ENCODE peak calls at places on chromosomes 11 and 22, in four cellular contexts. Z is mesendoderm, D is H9, X is IMR-90. B is an unnamed sample.

GRCh38 chr11:77047007-77047927 is 13.1 kb downstream of the B3GNT6 start:
- DNase-seq in X (peak), D (peak), Z (peak), B (no peak)

GRCh38 chr11:65377777-65378176 is 4.7 kb downstream of the SLC25A45 start:
- DNase-seq in X (no peak), D (no peak), Z (no peak), B (no peak)

GRCh38 chr11:9615031-9615451 is 41.6 kb downstream of the WEE1 start:
- DNase-seq in D (no peak), X (peak), Z (no peak), B (no peak)

GRCh38 chr22:48379371-48379770 is 1448.3 kb downstream of the BRD1 start:
- DNase-seq in Z (no peak), X (no peak), D (no peak), B (peak)

GRCh38 chr11:34373727-34374126 is 15.9 kb upstream of the ABTB2 start:
- DNase-seq in X (no peak), Z (no peak), D (no peak), B (no peak)

GRCh38 chr22:43263645-43264514 is 76.9 kb upstream of the TTLL12 start:
- DNase-seq in Z (peak), D (no peak), X (peak), B (no peak)

GRCh38 chr22:43946391-43946680 is 8.9 kb upstream of the SAMM50 start:
- DNase-seq in D (no peak), Z (peak), X (no peak), B (no peak)

GRCh38 chr11:117809236-117810055 is 12.4 kb upstream of the DSCAML1 start:
- DNase-seq in Z (peak), X (peak), D (peak), B (peak)

GRCh38 chr11:110599207-110599606 is 113.0 kb downstream of the ARHGAP20 start:
- DNase-seq in X (no peak), D (no peak), Z (no peak), B (no peak)

GRCh38 chr11:13098067-13098466 is 89.0 kb downstream of the RASSF10 start:
- DNase-seq in D (peak), Z (peak), X (no peak), B (no peak)

GRCh38 chr11:123251656-123252344 is 56.8 kb upstream of the CLMP start:
- DNase-seq in X (peak), Z (no peak), D (no peak), B (no peak)

GRCh38 chr11:12043221-12043620 is 34.8 kb upstream of the DKK3 start:
- DNase-seq in Z (no peak), X (no peak), D (no peak), B (no peak)

GRCh38 chr11:2182692-2183474 is 11.3 kb upstream of the TH start:
- DNase-seq in Z (no peak), X (no peak), D (no peak), B (no peak)
- H3K56ac ChIP-seq in Z (no peak), X (no peak), D (no peak), B (no peak)

GRCh38 chr11:73324116-73324515 is 16.0 kb downstream of the ARHGEF17 start:
- DNase-seq in X (no peak), Z (no peak), D (no peak), B (no peak)

GRCh38 chr11:73326929-73327811 is 19.1 kb downstream of the ARHGEF17 start:
- DNase-seq in X (peak), D (no peak), Z (no peak), B (no peak)

GRCh38 chr11:73324665-73325035 is 16.6 kb downstream of the ARHGEF17 start:
- DNase-seq in Z (no peak), D (no peak), X (no peak), B (no peak)

GRCh38 chr11:73323464-73323863 is 15.4 kb downstream of the ARHGEF17 start:
- DNase-seq in Z (peak), X (peak), D (peak), B (no peak)

DNA sequence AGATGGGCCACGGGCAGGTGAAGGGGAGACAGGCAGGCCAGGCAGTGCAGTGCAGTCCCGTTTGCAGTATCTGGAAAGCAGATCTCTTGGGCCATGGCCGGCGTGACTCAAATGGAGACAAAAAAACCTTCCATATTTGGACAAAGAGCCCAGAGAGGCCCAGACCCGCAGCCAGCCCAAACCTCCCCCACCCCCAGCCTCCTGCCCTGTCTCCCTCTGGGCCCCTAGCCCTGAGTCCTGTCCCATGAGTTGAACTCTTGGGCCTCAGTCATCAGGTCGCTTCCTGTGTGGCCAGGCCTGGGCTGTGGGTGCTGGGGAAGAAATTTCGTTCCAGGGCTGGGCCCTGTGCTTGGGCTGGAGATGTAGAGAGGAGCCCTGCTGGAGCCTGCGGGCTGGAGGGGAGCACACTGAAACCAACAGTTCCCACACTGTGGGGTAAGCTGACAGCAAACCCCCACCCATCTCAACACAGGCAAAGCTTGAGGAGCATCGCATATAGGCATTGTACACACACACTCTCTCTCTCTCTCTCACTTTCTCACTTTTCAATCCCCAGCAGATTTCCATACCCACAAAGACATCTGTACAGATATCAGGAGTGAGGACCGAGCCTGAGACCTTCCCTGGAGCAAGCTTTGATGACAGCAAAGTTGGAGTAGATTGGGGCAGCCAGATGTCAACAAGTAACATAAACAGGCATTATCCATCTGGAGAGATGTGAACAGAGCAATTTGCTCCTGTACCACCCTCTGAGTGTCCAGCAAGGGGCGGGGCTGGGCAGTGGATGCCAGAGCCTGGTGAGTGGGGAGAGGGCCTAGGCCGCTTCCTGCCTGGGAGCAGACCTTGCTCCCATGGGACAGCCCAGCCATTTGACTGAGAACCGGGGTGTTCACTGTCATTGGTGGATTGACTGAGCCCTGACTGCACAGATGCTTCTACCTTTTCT is 17.2 kb downstream of the ARHGEF17 start:
- DNase-seq in X (peak), Z (no peak), D (no peak), B (no peak)
- H3K18ac ChIP-seq in X (peak), Z (no peak), D (no peak), B (no peak)

GRCh38 chr11:114175706-114176105 is 116.2 kb downstream of the ZBTB16 start:
- DNase-seq in X (no peak), Z (peak), D (no peak), B (no peak)

GRCh38 chr11:114178656-114179055 is 117.5 kb upstream of the NNMT start:
- DNase-seq in Z (no peak), X (no peak), D (no peak), B (no peak)

GRCh38 chr11:114173836-114174235 is 114.3 kb downstream of the ZBTB16 start:
- DNase-seq in X (no peak), D (no peak), Z (no peak), B (no peak)

GRCh38 chr11:114174712-114175495 is 115.4 kb downstream of the ZBTB16 start:
- DNase-seq in D (no peak), Z (no peak), X (no peak), B (no peak)

DNA sequence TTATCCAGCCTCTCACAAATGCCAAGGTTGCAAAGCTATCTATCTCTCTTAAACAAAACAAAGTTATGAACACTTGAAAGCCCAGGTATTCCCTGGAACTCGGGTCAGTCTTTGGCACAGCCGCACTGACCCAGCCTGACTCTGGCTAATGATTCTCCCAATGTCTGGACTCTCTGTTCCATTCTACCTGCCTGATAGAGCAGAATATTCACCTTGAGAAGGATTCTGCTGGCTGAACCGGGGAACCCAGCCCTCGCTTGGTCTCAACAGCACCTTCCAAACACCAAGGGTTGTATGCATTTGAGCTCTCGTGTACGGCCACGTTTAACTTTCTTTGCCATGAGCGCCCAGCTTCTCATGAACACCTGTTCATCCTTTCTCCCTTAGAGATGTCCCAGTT is 116.8 kb downstream of the ZBTB16 start:
- DNase-seq in Z (no peak), X (no peak), D (no peak), B (no peak)
- H3K56ac ChIP-seq in Z (no peak), X (no peak), D (no peak), B (no peak)

GRCh38 chr11:73382183-73382582 is 6.0 kb downstream of the RELT start:
- DNase-seq in Z (no peak), X (no peak), D (no peak), B (no peak)

GRCh38 chr11:73380897-73381410 is 4.8 kb downstream of the RELT start:
- DNase-seq in X (no peak), D (no peak), Z (no peak), B (no peak)

GRCh38 chr11:73380321-73380720 is 4.1 kb downstream of the RELT start:
- DNase-seq in D (no peak), Z (no peak), X (no peak), B (no peak)

GRCh38 chr11:73382747-73383146 is 6.5 kb downstream of the RELT start:
- DNase-seq in X (no peak), D (no peak), Z (no peak), B (no peak)

GRCh38 chr11:73381589-73381988 is 5.4 kb downstream of the RELT start:
- DNase-seq in X (no peak), D (no peak), Z (no peak), B (no peak)
- H3K18ac ChIP-seq in X (no peak), D (no peak), Z (no peak), B (no peak)

DNA sequence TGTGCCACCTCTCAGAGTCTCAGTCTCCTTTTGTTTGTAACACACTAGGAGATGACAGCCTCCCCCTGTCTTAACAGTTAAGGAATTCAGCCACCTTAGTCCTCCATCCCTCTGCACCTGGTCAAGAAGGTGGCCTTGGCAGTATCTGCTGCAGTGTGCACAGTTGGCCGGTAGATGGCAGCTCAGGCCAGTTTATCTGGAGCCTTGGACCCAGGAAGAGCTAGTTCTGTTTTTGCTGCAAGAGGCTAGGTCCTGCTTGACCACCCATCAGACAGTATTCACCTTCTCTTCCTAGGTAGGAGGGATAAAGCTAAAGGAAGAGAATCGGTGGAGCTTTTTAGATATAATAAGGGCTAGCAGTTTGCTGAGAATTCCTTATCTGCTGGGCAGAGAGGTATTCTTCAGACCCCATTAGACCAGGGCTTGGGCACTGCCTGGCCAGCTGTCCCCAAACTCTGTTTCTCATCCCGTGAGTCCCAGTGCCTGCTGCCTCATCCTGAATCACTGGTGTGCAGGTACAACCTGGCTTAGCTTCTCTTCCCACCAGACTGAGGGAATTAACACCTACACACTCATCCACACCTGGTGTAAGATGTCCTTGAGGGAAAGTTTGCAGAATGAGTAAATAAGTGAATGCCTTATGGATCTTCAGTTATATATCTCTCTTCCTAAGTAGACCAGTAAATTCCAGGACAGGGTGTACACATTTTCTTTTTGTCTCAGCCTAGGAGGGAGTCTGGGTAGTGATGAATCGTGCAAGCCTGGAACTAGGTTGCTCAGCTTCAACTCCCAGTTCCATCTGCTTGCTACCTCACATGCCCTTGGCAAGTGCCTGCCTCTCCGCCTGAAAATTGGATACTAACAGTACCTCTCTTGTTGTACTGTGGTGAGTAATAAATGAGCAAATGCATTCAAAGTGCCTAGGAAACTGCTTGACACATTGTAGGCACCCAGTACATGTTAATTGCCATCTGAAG is 70.8 kb upstream of the NARS2 start:
- DNase-seq in D (peak), Z (peak), X (peak), B (peak)
- H3K56ac ChIP-seq in D (no peak), Z (no peak), X (no peak), B (no peak)

GRCh38 chr11:2432628-2433071 is 11.7 kb downstream of the TRPM5 start:
- DNase-seq in D (no peak), Z (no peak), X (no peak), B (no peak)
- H3K18ac ChIP-seq in D (no peak), Z (no peak), X (no peak), B (no peak)

GRCh38 chr11:106070606-106071005 is 6.5 kb downstream of the KBTBD3 start:
- DNase-seq in X (no peak), D (no peak), Z (no peak), B (no peak)
- H3K56ac ChIP-seq in X (no peak), D (no peak), Z (no peak), B (no peak)

B was measured in H1.